ENCODE peak calls at places on chromosomes 1 and 21, in five cellular contexts. Y is IMR-90, F is mesenteric fat pad, V is A172, G is AG08395. N is an unnamed sample.

GRCh38 chr1:110190282-110190929 is 19.7 kb upstream of the KCNC4 start:
- DNase-seq in Y (no peak), F (no peak), V (no peak), G (no peak), N (no peak)

GRCh38 chr1:175951627-175952026 is 208.2 kb upstream of the TNR start:
- DNase-seq in Y (no peak), F (no peak), V (no peak), G (no peak), N (no peak)

GRCh38 chr1:83996621-83997020 is 2.3 kb downstream of the TTLL7 start:
- DNase-seq in Y (peak), F (no peak), V (peak), G (peak), N (no peak)

GRCh38 chr21:33036430-33037162 is 10.9 kb downstream of the OLIG2 start:
- DNase-seq in Y (peak), F (no peak), V (peak), G (peak), N (no peak)

GRCh38 chr1:1535298-1535988 is 5.0 kb downstream of the TMEM240 start:
- DNase-seq in Y (no peak), F (no peak), V (no peak), G (peak), N (no peak)

GRCh38 chr1:170727953-170728352 is 64.0 kb downstream of the PRRX1 start:
- DNase-seq in Y (no peak), F (no peak), V (no peak), G (no peak), N (no peak)

GRCh38 chr1:198316681-198317080 is 159.9 kb downstream of the NEK7 start:
- DNase-seq in Y (no peak), F (no peak), V (no peak), G (no peak), N (no peak)

GRCh38 chr1:20964540-20965484 is 177.7 kb upstream of the HP1BP3 start:
- DNase-seq in Y (no peak), F (no peak), V (peak), G (no peak), N (peak)

GRCh38 chr1:22176258-22176657 is 33.4 kb upstream of the WNT4 start:
- DNase-seq in Y (no peak), F (no peak), V (no peak), G (no peak), N (no peak)

GRCh38 chr1:244083544-244083943 is 32.5 kb downstream of the ZBTB18 start:
- DNase-seq in Y (no peak), F (no peak), V (no peak), G (no peak), N (no peak)

GRCh38 chr1:14929547-14930223 is 223.9 kb upstream of the TMEM51 start:
- DNase-seq in Y (peak), F (no peak), V (peak), G (peak), N (peak)

GRCh38 chr1:248853023-248853422 is 5.9 kb downstream of the ZNF692 start:
- DNase-seq in Y (peak), F (peak), V (no peak), G (peak), N (no peak)

GRCh38 chr1:115336741-115337140 is 1.3 kb downstream of the NGF start:
- DNase-seq in Y (no peak), F (no peak), V (no peak), G (peak), N (no peak)

GRCh38 chr21:25500598-25500997 is 106.7 kb downstream of the MRPL39 start:
- DNase-seq in Y (no peak), F (no peak), V (no peak), G (no peak), N (no peak)

GRCh38 chr21:26098758-26099157 is 71.8 kb downstream of the APP start:
- DNase-seq in Y (peak), F (no peak), V (no peak), G (no peak), N (no peak)

GRCh38 chr21:27831177-27831576 is 864.3 kb upstream of the ADAMTS5 start:
- DNase-seq in Y (no peak), F (no peak), V (no peak), G (no peak), N (no peak)

GRCh38 chr1:168421399-168422004 is 122.3 kb downstream of the XCL2 start:
- DNase-seq in Y (no peak), F (no peak), V (no peak), G (no peak), N (no peak)

GRCh38 chr1:239841635-239842034 is 250.0 kb upstream of the FMN2 start:
- DNase-seq in Y (no peak), F (no peak), V (no peak), G (no peak), N (no peak)

GRCh38 chr1:208597571-208597970 is 353.4 kb upstream of the PLXNA2 start:
- DNase-seq in Y (no peak), F (no peak), V (no peak), G (no peak), N (no peak)

GRCh38 chr1:56522680-56523079 is 56.7 kb downstream of the PLPP3 start:
- DNase-seq in Y (no peak), F (no peak), V (no peak), G (no peak), N (no peak)

GRCh38 chr1:225651376-225651871 is 1.5 kb downstream of the ENAH start:
- DNase-seq in Y (peak), F (no peak), V (peak), G (no peak), N (peak)

GRCh38 chr1:22969224-22969829 is 3.3 kb downstream of the LACTBL1 start:
- DNase-seq in Y (peak), F (no peak), V (peak), G (peak), N (peak)

GRCh38 chr1:180539103-180539502 is 19.7 kb upstream of the OVAAL start:
- DNase-seq in Y (no peak), F (no peak), V (no peak), G (no peak), N (no peak)

N was measured in HT-29.